ENCODE peak calls at places on chromosomes 2 and 18, in five cellular contexts. One of them, this sample, is unnamed. For H3K4me1, the result is how much of the 10 kb centered on the place peaks cover.

GRCh38 chr2:238866656-238867277 is 18.9 kb downstream of the TWIST2 start:
- DNase-seq in ovary: no peak
- DNase-seq in thoracic aorta: no peak
- DNase-seq in OCI-LY7: no peak
- DNase-seq in cardiac muscle cell: no peak
- DNase-seq in this sample: no peak

GRCh38 chr18:12726774-12727550 is 24.1 kb downstream of the PSMG2 start:
- DNase-seq in cardiac muscle cell: peak
- DNase-seq in thoracic aorta: peak
- DNase-seq in ovary: peak
- DNase-seq in OCI-LY7: peak
- DNase-seq in this sample: peak

GRCh38 chr18:65352183-65352582 is 398.6 kb upstream of the CDH7 start:
- DNase-seq in cardiac muscle cell: no peak
- DNase-seq in ovary: no peak
- DNase-seq in OCI-LY7: no peak
- DNase-seq in thoracic aorta: no peak
- DNase-seq in this sample: no peak

GRCh38 chr2:134206573-134206972 is 47.3 kb upstream of the MGAT5 start:
- DNase-seq in OCI-LY7: no peak
- DNase-seq in ovary: no peak
- DNase-seq in thoracic aorta: peak
- DNase-seq in cardiac muscle cell: peak
- DNase-seq in this sample: no peak

GRCh38 chr2:195022514-195022842 is 634.5 kb upstream of the SLC39A10 start:
- DNase-seq in OCI-LY7: no peak
- DNase-seq in ovary: no peak
- DNase-seq in cardiac muscle cell: no peak
- DNase-seq in thoracic aorta: no peak
- DNase-seq in this sample: no peak

GRCh38 chr2:210586381-210586780 is 30.0 kb downstream of the CPS1 start:
- DNase-seq in OCI-LY7: no peak
- DNase-seq in ovary: no peak
- DNase-seq in cardiac muscle cell: peak
- DNase-seq in thoracic aorta: no peak
- DNase-seq in this sample: no peak

GRCh38 chr2:46118656-46119338 is 178.4 kb upstream of the EPAS1 start:
- DNase-seq in cardiac muscle cell: peak
- DNase-seq in OCI-LY7: no peak
- DNase-seq in thoracic aorta: no peak
- DNase-seq in ovary: no peak
- DNase-seq in this sample: no peak

GRCh38 chr2:99858951-99859596 is 283.3 kb downstream of the AFF3 start:
- DNase-seq in ovary: no peak
- DNase-seq in OCI-LY7: no peak
- DNase-seq in cardiac muscle cell: no peak
- DNase-seq in thoracic aorta: no peak
- DNase-seq in this sample: no peak

GRCh38 chr2:234964631-234965461 is 13.0 kb downstream of the SH3BP4 start:
- DNase-seq in thoracic aorta: no peak
- DNase-seq in ovary: peak
- DNase-seq in OCI-LY7: no peak
- DNase-seq in cardiac muscle cell: no peak
- DNase-seq in this sample: no peak

GRCh38 chr2:218400167-218400929 is 680 bp downstream of the CTDSP1 start:
- DNase-seq in cardiac muscle cell: peak
- DNase-seq in ovary: peak
- DNase-seq in OCI-LY7: peak
- DNase-seq in thoracic aorta: no peak
- DNase-seq in this sample: peak

GRCh38 chr18:70243545-70243944 is 38.1 kb upstream of the RTTN start:
- DNase-seq in OCI-LY7: no peak
- DNase-seq in ovary: no peak
- DNase-seq in thoracic aorta: no peak
- DNase-seq in cardiac muscle cell: no peak
- DNase-seq in this sample: no peak

DNA sequence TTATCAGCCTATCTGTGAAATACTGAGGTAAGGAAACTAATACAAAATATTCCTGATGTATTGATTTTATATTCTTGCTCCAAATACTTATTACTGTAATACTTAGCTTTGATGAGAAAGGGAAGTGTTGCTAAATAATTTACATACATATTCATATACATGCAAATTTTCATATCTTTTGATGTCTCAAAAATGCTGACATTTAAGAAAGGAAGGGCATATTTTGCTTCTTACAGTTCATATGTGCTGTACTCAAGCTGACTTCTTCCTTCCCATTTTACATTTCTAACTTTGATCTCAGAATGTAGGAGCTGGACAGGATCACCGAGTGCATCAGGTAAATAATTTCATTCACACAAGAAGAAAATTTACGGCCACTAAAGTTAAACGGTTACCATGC is 399.2 kb upstream of the VWC2L start:
- DNase-seq in OCI-LY7: no peak
- DNase-seq in cardiac muscle cell: no peak
- DNase-seq in ovary: no peak
- DNase-seq in thoracic aorta: no peak
- DNase-seq in this sample: no peak
- H3K4me1 ChIP-seq in OCI-LY7: under half
- H3K4me1 ChIP-seq in cardiac muscle cell: under half
- H3K4me1 ChIP-seq in ovary: under half
- H3K4me1 ChIP-seq in thoracic aorta: under half
- H3K4me1 ChIP-seq in this sample: under half

GRCh38 chr2:1738163-1738562 is 6.2 kb downstream of the PXDN start:
- DNase-seq in OCI-LY7: no peak
- DNase-seq in ovary: no peak
- DNase-seq in cardiac muscle cell: no peak
- DNase-seq in thoracic aorta: no peak
- DNase-seq in this sample: no peak

GRCh38 chr2:1739961-1740713 is 4.2 kb downstream of the PXDN start:
- DNase-seq in OCI-LY7: no peak
- DNase-seq in thoracic aorta: no peak
- DNase-seq in ovary: no peak
- DNase-seq in cardiac muscle cell: no peak
- DNase-seq in this sample: no peak

GRCh38 chr2:1740714-1741584 is 3.4 kb downstream of the PXDN start:
- DNase-seq in thoracic aorta: no peak
- DNase-seq in cardiac muscle cell: no peak
- DNase-seq in OCI-LY7: no peak
- DNase-seq in ovary: no peak
- DNase-seq in this sample: peak

GRCh38 chr2:1738646-1739302 is 5.5 kb downstream of the PXDN start:
- DNase-seq in thoracic aorta: no peak
- DNase-seq in cardiac muscle cell: no peak
- DNase-seq in OCI-LY7: no peak
- DNase-seq in ovary: no peak
- DNase-seq in this sample: no peak

GRCh38 chr2:1739322-1739957 is 4.9 kb downstream of the PXDN start:
- DNase-seq in OCI-LY7: no peak
- DNase-seq in cardiac muscle cell: no peak
- DNase-seq in thoracic aorta: no peak
- DNase-seq in ovary: no peak
- DNase-seq in this sample: no peak
- H3K4me3 ChIP-seq in OCI-LY7: no peak
- H3K4me3 ChIP-seq in cardiac muscle cell: no peak
- H3K4me3 ChIP-seq in thoracic aorta: peak
- H3K4me3 ChIP-seq in ovary: no peak
- H3K4me3 ChIP-seq in this sample: no peak

DNA sequence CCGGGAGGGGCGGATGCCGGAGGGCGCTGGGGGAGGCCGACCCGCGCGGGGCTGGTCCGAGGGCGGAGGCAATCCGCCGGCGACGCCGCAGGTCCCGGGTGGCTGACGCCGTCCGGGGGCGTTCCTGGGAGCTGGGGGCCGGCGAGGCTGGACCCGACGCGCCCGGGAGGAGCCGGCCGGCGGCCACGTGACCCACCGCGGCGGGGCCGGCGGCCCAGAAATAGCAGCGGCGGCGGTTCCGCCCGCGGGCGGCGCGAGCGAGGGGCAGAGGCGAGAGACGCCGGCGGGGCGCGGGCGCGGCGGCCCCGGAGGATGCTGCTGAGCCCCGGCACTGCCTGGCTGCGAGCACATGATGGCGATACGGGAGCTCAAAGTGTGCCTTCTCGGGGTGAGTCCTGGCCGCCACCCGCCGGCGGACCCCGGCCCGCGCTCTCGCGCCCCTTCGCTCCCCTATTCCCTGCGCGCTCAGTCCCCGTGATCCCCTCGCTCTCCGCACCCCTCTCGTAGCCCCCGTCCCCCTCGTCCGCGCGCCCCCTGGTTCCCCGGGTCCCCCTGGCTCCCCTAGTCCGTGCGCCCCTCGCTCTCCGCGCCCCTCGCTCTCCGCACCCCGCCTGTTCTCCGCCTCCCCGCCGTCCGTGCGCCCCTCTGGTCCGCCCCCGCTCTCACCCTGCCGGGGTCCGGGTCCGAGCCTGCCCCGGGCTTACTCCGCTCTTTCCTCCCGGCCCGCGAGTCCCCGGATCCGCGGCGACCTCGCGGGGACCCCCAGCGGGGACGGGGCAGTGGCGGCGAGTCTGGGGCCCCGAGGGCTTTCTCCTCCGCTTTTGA is at the start of gene RAB31:
- DNase-seq in ovary: peak
- DNase-seq in cardiac muscle cell: peak
- DNase-seq in thoracic aorta: peak
- DNase-seq in OCI-LY7: no peak
- DNase-seq in this sample: peak
- TF ChIP-seq CTCF in ovary: no peak
- TF ChIP-seq CTCF in cardiac muscle cell: no peak
- TF ChIP-seq CTCF in thoracic aorta: no peak
- TF ChIP-seq CTCF in OCI-LY7: no peak
- TF ChIP-seq CTCF in this sample: no peak

DNA sequence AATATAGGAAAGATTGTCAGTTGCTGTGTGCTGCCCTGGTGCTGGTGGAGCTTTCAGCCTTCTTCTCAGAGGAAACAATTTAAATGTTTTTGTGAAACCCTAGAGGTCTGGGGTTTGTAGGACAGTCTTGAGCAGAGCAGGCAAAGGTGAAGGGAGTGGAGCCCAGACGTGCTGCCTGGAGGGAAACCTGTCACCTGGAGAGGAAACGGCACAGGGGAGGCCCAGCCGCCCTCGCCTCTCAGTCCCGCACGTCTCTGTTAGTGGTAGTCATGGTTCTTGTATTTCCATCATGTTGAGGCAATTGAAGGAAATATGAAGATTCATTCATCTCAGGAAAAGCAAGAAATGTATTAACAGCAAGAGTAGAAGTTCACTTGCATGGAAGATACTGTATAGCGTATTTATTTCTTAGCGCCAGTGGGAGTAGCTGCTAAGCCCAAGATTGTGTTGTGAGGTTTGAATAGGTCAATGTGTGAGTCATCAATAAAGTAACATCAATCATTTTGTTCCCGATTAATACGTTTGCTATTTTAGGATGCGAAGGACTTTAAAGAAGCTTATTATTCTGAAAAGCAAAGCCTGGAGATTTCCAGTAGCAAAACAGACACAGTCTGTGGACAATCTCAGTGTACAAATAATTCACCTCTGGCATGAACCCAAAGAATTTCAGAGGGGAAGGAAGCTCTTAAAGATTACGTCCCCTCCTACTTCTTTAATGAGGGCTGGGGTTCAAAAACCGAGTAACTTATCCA is 70.4 kb downstream of the LRRFIP1 start:
- DNase-seq in OCI-LY7: peak
- DNase-seq in ovary: no peak
- DNase-seq in cardiac muscle cell: peak
- DNase-seq in thoracic aorta: no peak
- DNase-seq in this sample: no peak
- H3K4me1 ChIP-seq in OCI-LY7: half or more
- H3K4me1 ChIP-seq in ovary: under half
- H3K4me1 ChIP-seq in cardiac muscle cell: half or more
- H3K4me1 ChIP-seq in thoracic aorta: half or more
- H3K4me1 ChIP-seq in this sample: under half

DNA sequence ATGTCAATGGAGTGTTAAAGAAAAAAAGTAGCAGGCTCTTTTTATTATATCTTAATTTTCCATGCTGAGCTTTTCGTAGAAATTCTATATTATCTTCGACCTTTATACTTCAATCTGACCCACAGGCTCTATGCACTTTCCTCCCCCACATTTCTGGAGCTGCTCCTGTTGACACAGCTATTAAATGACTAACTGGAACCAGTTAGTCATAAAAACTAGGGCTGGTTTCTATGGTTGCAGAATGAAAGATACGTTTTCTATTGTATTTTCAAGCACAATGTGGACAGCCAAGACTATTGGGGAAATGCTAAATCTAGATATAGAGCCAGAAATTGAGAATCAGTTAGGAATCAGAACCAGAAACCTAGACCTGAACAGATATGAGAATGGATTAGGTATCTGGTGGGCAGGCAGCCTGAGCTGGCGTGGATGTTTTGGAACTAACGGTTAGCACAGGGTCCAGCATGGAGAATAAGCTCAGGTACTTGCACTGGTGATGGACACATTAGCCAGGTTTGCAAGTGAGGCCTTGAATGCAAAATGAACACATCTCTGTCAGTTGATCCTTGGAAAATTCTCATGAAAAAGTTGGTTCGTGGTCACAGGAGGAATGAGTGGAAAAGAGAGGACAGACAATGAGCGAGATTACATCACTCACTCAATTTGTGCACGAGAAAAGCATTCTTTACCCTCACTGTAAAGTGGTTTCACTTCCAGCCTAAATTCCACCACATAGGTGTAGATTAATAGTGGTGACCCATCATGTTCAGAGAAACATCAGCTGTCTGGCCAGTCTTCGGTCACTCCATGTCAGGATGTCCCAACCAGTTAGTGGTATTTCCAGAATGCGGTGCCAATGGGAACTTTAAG is 144.6 kb upstream of the EPHA4 start:
- DNase-seq in thoracic aorta: no peak
- DNase-seq in cardiac muscle cell: no peak
- DNase-seq in ovary: no peak
- DNase-seq in OCI-LY7: no peak
- DNase-seq in this sample: no peak
- H3K4me3 ChIP-seq in thoracic aorta: no peak
- H3K4me3 ChIP-seq in cardiac muscle cell: no peak
- H3K4me3 ChIP-seq in ovary: no peak
- H3K4me3 ChIP-seq in OCI-LY7: no peak
- H3K4me3 ChIP-seq in this sample: no peak